ENCODE peak calls at places on chromosomes 3 and 15, in six cellular contexts. Y is AG10803, F is AG08395, K is HT1080, I is astrocyte of the spinal cord, M is activated T-helper 1 cell treated with Interleukin-2 at 50 U/mL for 16 hours. D is an unnamed sample.

GRCh38 chr15:64690578-64691296 is 84.7 kb downstream of the RBPMS2 start:
- DNase-seq in M (no peak), Y (no peak), F (no peak), I (no peak), K (no peak), D (no peak)

GRCh38 chr3:186588619-186589018 is 18.1 kb downstream of the DNAJB11 start:
- DNase-seq in F (no peak), K (no peak), Y (no peak), M (no peak), I (no peak), D (no peak)

GRCh38 chr15:89695198-89695597 is 4.6 kb downstream of the WDR93 start:
- DNase-seq in M (no peak), K (no peak), Y (no peak), I (no peak), F (no peak), D (no peak)

GRCh38 chr3:69012836-69013255 is 638 bp downstream of the EOGT start:
- DNase-seq in F (peak), I (peak), Y (peak), M (no peak), K (peak), D (peak)

GRCh38 chr3:30112904-30113484 is 493.4 kb upstream of the TGFBR2 start:
- DNase-seq in Y (peak), M (no peak), F (peak), K (peak), I (peak), D (peak)

GRCh38 chr15:100627789-100628395 is 25.5 kb downstream of the ASB7 start:
- DNase-seq in Y (peak), I (peak), K (peak), M (peak), F (peak), D (peak)

GRCh38 chr3:66488492-66488891 is 12.3 kb downstream of the LRIG1 start:
- DNase-seq in I (no peak), Y (no peak), K (no peak), F (no peak), M (no peak), D (no peak)

GRCh38 chr3:14216257-14217048 is 37.8 kb downstream of the LSM3 start:
- DNase-seq in Y (no peak), K (peak), F (no peak), M (peak), I (peak), D (no peak)

GRCh38 chr3:161069441-161070251 is 35.5 kb downstream of the B3GALNT1 start:
- DNase-seq in Y (peak), K (peak), I (peak), M (no peak), F (peak), D (peak)

GRCh38 chr3:191066669-191067068 is 132.4 kb upstream of the OSTN start:
- DNase-seq in F (no peak), I (peak), K (peak), Y (peak), M (no peak), D (peak)

GRCh38 chr3:135779590-135780235 is 185.8 kb upstream of the PPP2R3A start:
- DNase-seq in F (peak), I (no peak), M (no peak), K (no peak), Y (peak), D (no peak)

GRCh38 chr15:101013151-101013550 is 94.0 kb downstream of the LRRK1 start:
- DNase-seq in F (no peak), Y (no peak), M (no peak), I (no peak), K (no peak), D (no peak)

GRCh38 chr3:17640466-17640865 is 102.0 kb downstream of the TBC1D5 start:
- DNase-seq in M (no peak), K (peak), Y (no peak), I (peak), F (no peak), D (peak)

GRCh38 chr3:185637388-185637787 is 51.3 kb downstream of the SENP2 start:
- DNase-seq in Y (no peak), F (no peak), M (no peak), K (no peak), I (no peak), D (no peak)

GRCh38 chr15:90042766-90043525 is 41.8 kb downstream of the ZNF710 start:
- DNase-seq in F (no peak), K (no peak), M (no peak), Y (no peak), I (no peak), D (no peak)

GRCh38 chr3:38646630-38647029 is 2.9 kb downstream of the SCN5A start:
- DNase-seq in Y (peak), M (no peak), F (no peak), K (no peak), I (peak), D (peak)

GRCh38 chr3:152656207-152657001 is 178.5 kb upstream of the P2RY1 start:
- DNase-seq in M (no peak), K (no peak), I (peak), Y (no peak), F (no peak), D (peak)

GRCh38 chr15:42364529-42364928 is 5.2 kb downstream of the CAPN3 start:
- DNase-seq in K (no peak), M (no peak), I (no peak), Y (peak), F (no peak), D (peak)

GRCh38 chr3:171944109-171945016 is 95.0 kb upstream of the FNDC3B start:
- DNase-seq in I (no peak), F (no peak), K (no peak), Y (peak), M (no peak), D (peak)

GRCh38 chr3:188635258-188636038 is 481.5 kb downstream of the LPP start:
- DNase-seq in M (no peak), F (no peak), I (peak), K (no peak), Y (peak), D (peak)

GRCh38 chr15:63923993-63924950 is 90.5 kb upstream of the HERC1 start:
- DNase-seq in F (no peak), K (no peak), Y (peak), M (no peak), I (peak), D (peak)

GRCh38 chr3:66483006-66483928 is 17.6 kb downstream of the LRIG1 start:
- DNase-seq in F (peak), Y (peak), K (no peak), M (no peak), I (peak), D (peak)

GRCh38 chr15:58369261-58369699 is 62.5 kb upstream of the LIPC start:
- DNase-seq in K (peak), Y (peak), I (peak), M (no peak), F (peak), D (peak)

GRCh38 chr3:54817628-54818027 is 110.2 kb downstream of the LRTM1 start:
- DNase-seq in I (no peak), K (no peak), Y (peak), M (no peak), F (peak), D (peak)

GRCh38 chr3:149466192-149466591 is 8.3 kb upstream of the TM4SF4 start:
- DNase-seq in F (peak), I (peak), Y (peak), K (peak), M (no peak), D (peak)

GRCh38 chr3:9508781-9509180 is 44.8 kb downstream of the LHFPL4 start:
- DNase-seq in Y (no peak), I (no peak), K (no peak), F (no peak), M (no peak), D (no peak)

GRCh38 chr3:126927405-126927750 is 55.5 kb upstream of the PLXNA1 start:
- DNase-seq in I (peak), F (no peak), Y (no peak), K (peak), M (no peak), D (peak)

GRCh38 chr3:139225551-139225950 is 118.3 kb upstream of the MRPS22 start:
- DNase-seq in I (peak), K (peak), F (peak), Y (peak), M (no peak), D (peak)

GRCh38 chr3:141393151-141394076 is 25.1 kb downstream of the ZBTB38 start:
- DNase-seq in Y (peak), I (peak), M (no peak), K (no peak), F (no peak), D (peak)

D was measured in EH.